ENCODE peak calls at places on chromosomes 6 and 20, in seven cellular contexts. T is HCT116, X is HepG2, D is K562, B is SK-N-SH, N is T47D, Q is H1. C is an unnamed sample.

GRCh38 chr6:1596088-1596852 is 13.4 kb upstream of the FOXC1 start:
- DNase-seq in Q (no peak), T (no peak), D (peak; percentile 89), B (peak; percentile 91), X (peak; percentile 50), N (peak; percentile 81), C (no peak)

GRCh38 chr20:50521709-50522674 is 11.8 kb downstream of the PTPN1 start:
- DNase-seq in T (no peak), B (no peak), N (no peak), D (no peak), X (no peak), Q (no peak), C (no peak)

GRCh38 chr20:6104493-6105188 is 18.2 kb downstream of the FERMT1 start:
- DNase-seq in N (no peak), B (no peak), Q (no peak), T (no peak), X (no peak), D (no peak), C (no peak)

GRCh38 chr6:4935486-4935885 is 68.4 kb downstream of the RPP40 start:
- DNase-seq in N (no peak), Q (no peak), T (no peak), B (no peak), D (no peak), X (no peak), C (no peak)

GRCh38 chr6:137416376-137417109 is 77.7 kb downstream of the OLIG3 start:
- DNase-seq in Q (no peak), T (no peak), D (no peak), X (no peak), B (no peak), N (no peak), C (no peak)

GRCh38 chr6:92762414-92763374 is 656.7 kb downstream of the EPHA7 start:
- DNase-seq in T (no peak), X (no peak), B (no peak), N (no peak), D (no peak), Q (no peak), C (no peak)

GRCh38 chr6:138494312-138494711 is 5.0 kb downstream of the NHSL1 start:
- DNase-seq in N (no peak), X (no peak), Q (no peak), T (no peak), B (no peak), D (no peak), C (no peak)

GRCh38 chr20:24732599-24732998 is 216.5 kb upstream of the CST7 start:
- DNase-seq in N (no peak), Q (no peak), D (no peak), T (no peak), X (no peak), B (no peak), C (no peak)

GRCh38 chr20:44360221-44360620 is 4.7 kb downstream of the HNF4A start:
- DNase-seq in X (no peak), T (no peak), Q (no peak), D (no peak), N (no peak), B (no peak), C (no peak)

GRCh38 chr6:70884074-70884983 is 72.5 kb downstream of the B3GAT2 start:
- DNase-seq in D (peak; percentile 79), Q (peak; percentile 29), T (peak; percentile 32), B (peak; percentile 84), X (peak; percentile 59), N (peak; percentile 57), C (peak; percentile 19)

GRCh38 chr20:36569847-36570429 is 3.5 kb upstream of the TGIF2 start:
- DNase-seq in B (peak; percentile 12), T (no peak), Q (no peak), N (no peak), D (no peak), X (no peak), C (no peak)

GRCh38 chr20:39623584-39624234 is 661.6 kb downstream of the DHX35 start:
- DNase-seq in N (no peak), X (no peak), B (no peak), Q (no peak), T (no peak), D (no peak), C (no peak)

GRCh38 chr20:50152394-50153152 is 950 bp downstream of the PEDS1 start:
- DNase-seq in T (no peak), Q (no peak), B (no peak), X (no peak), D (peak; percentile 46), N (no peak), C (no peak)

GRCh38 chr6:28811873-28812272 is 111.9 kb downstream of the TRIM27 start:
- DNase-seq in Q (no peak), N (no peak), B (no peak), D (peak; percentile 57), X (peak; percentile 41), T (no peak), C (no peak)

GRCh38 chr6:114247101-114247500 is 95.7 kb downstream of the HS3ST5 start:
- DNase-seq in X (no peak), Q (no peak), T (no peak), N (no peak), B (no peak), D (no peak), C (no peak)

GRCh38 chr6:112956696-112957525 is 609.8 kb downstream of the RFPL4B start:
- DNase-seq in X (no peak), Q (no peak), N (no peak), T (no peak), B (peak; percentile 3), D (peak; percentile 37), C (no peak)

GRCh38 chr6:63437058-63437457 is 117.3 kb upstream of the LGSN start:
- DNase-seq in D (no peak), B (no peak), N (no peak), Q (no peak), T (no peak), X (no peak), C (no peak)

GRCh38 chr6:158061709-158062461 is 80.2 kb downstream of the SYNJ2 start:
- DNase-seq in X (no peak), N (no peak), B (no peak), Q (no peak), T (no peak), D (no peak), C (no peak)

GRCh38 chr6:105482227-105482839 is 79.5 kb upstream of the PREP start:
- DNase-seq in N (no peak), D (no peak), X (no peak), Q (no peak), T (no peak), B (no peak), C (no peak)

GRCh38 chr6:121896363-121896762 is 460.9 kb downstream of the GJA1 start:
- DNase-seq in N (no peak), B (no peak), T (no peak), D (no peak), Q (no peak), X (no peak), C (no peak)

GRCh38 chr6:105191351-105191750 is 11.5 kb upstream of the POPDC3 start:
- DNase-seq in X (no peak), Q (no peak), N (no peak), B (no peak), T (no peak), D (no peak), C (no peak)

GRCh38 chr6:39599996-39600395 is 125.2 kb downstream of the KIF6 start:
- DNase-seq in Q (no peak), N (no peak), B (no peak), X (no peak), D (no peak), T (no peak), C (no peak)

GRCh38 chr6:39599341-39599740 is 125.9 kb downstream of the KIF6 start:
- DNase-seq in D (no peak), B (no peak), Q (no peak), X (no peak), N (no peak), T (no peak), C (no peak)

GRCh38 chr6:39602590-39603319 is 122.5 kb downstream of the KIF6 start:
- DNase-seq in X (no peak), B (no peak), Q (no peak), T (no peak), D (no peak), N (no peak), C (no peak)
- TF ChIP-seq JUND in X (no peak), B (no peak), Q (no peak), T (no peak), D (no peak), N (no peak), C (no peak)

DNA sequence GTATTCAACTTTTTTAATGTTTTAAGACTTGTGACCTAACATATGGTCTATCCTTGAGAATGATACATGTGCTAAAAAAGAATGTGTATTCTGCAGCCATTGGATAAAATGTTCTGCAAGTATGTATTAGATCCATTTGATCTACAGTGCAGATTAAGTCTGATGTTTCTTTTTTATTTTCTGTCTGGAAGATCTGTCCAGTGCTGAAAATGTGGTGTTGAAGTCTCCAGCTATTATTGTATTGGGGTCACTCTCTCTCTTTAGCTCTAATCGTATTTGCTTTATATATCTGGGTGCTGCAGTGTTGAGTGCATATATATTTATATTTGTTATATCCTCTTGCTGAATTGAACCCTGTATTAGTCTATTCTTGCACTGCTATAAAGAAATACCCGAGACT is 44.2 kb upstream of the TRIM39 start:
- DNase-seq in T (no peak), D (no peak), N (no peak), X (no peak), Q (no peak), B (no peak), C (no peak)
- TF ChIP-seq JUND in T (no peak), D (no peak), N (no peak), X (no peak), Q (no peak), B (no peak), C (no peak)

DNA sequence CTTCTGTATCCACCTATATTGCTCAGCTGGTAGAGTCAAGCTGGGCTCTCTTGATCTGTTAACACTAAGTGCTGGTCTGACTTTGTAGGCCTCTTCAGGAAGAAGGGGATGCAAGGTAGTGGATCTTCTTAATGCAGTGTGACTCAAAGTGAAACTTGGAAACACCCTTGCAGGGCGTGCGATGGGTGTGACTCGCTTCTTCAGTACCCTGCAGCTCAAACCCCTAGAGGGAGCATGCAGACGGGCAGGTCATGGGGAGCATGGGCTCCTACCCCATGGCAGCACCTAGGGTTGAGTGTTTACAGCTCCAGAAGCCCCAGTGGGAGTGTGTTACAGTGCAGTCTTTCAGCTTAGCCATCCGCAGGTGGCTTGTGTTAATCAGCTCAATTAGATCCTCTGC is 757 bp upstream of the SAMD3 start:
- DNase-seq in B (no peak), N (no peak), X (no peak), T (no peak), Q (no peak), D (no peak), C (peak; percentile 65)
- TF ChIP-seq JUND in B (no peak), N (no peak), X (no peak), T (no peak), Q (no peak), D (no peak), C (peak; percentile 55)

DNA sequence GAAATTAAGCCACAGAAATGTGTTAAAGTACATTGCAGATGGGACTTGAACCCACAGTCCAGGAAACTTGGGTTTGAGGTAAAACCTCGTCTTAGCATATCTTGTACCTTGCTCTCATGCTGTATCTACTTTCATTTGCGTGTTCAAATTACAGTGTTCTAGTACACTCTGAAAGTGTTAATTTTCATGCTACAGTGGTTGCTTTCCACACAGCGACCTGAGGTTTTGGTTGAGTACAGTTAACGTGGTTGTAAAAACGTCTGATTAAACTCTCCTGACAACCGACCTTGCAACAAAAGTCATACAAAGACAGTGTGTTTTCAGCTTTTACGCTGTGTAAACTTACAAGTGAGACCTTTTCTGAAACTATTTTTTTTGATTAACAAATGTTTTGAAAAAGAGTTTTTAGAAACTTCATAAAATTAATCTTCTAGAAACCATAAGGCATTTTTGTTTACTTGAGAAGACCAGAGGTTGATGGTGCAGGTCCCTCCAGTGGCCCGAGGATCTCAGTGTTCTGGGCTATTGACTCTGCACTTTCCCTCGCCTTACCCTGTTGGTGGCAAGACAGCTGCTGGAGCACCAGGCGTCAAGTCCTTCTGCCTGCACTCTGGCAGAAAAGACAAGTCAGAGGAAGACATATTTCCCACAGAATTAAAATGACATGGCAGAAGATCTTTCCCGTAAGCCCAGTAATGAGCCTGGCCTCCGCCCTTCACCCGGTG is 334.0 kb downstream of the THBS2 start:
- DNase-seq in Q (no peak), X (no peak), N (no peak), D (no peak), B (no peak), T (no peak), C (no peak)
- TF ChIP-seq JUND in Q (no peak), X (no peak), N (no peak), D (no peak), B (no peak), T (no peak), C (no peak)

C was measured in GM12878.